ENCODE peak calls at places on chromosomes 6 and 20, in nine cellular contexts. One of them, this sample, is unnamed.

GRCh38 chr20:18790787-18791186 is 22.8 kb upstream of the SCP2D1 start:
- DNase-seq in T-helper 1 cell: no peak
- DNase-seq in pons: peak; percentile 8
- DNase-seq in GM04504: no peak
- DNase-seq in stimulated activated CD8-positive, alpha-beta memory T cell treated with anti-CD3 and anti-CD28 coated beads, Interleukin-7, amount 100 ng/mL, for 24 hours: no peak
- DNase-seq in substantia nigra: no peak
- DNase-seq in occipital lobe: no peak
- DNase-seq in HFFc6: no peak
- DNase-seq in adrenal gland: no peak
- DNase-seq in this sample: no peak

GRCh38 chr6:44333942-44334341 is 8.5 kb upstream of the SPATS1 start:
- DNase-seq in T-helper 1 cell: no peak
- DNase-seq in pons: no peak
- DNase-seq in GM04504: no peak
- DNase-seq in stimulated activated CD8-positive, alpha-beta memory T cell treated with anti-CD3 and anti-CD28 coated beads, Interleukin-7, amount 100 ng/mL, for 24 hours: no peak
- DNase-seq in substantia nigra: no peak
- DNase-seq in occipital lobe: no peak
- DNase-seq in HFFc6: no peak
- DNase-seq in adrenal gland: no peak
- DNase-seq in this sample: no peak

GRCh38 chr6:167546611-167547327 is 221.9 kb downstream of the TTLL2 start:
- DNase-seq in T-helper 1 cell: no peak
- DNase-seq in pons: no peak
- DNase-seq in GM04504: no peak
- DNase-seq in stimulated activated CD8-positive, alpha-beta memory T cell treated with anti-CD3 and anti-CD28 coated beads, Interleukin-7, amount 100 ng/mL, for 24 hours: no peak
- DNase-seq in substantia nigra: no peak
- DNase-seq in occipital lobe: no peak
- DNase-seq in HFFc6: no peak
- DNase-seq in adrenal gland: no peak
- DNase-seq in this sample: no peak

GRCh38 chr6:47292944-47293343 is 16.8 kb downstream of the TNFRSF21 start:
- DNase-seq in T-helper 1 cell: no peak
- DNase-seq in pons: no peak
- DNase-seq in GM04504: no peak
- DNase-seq in stimulated activated CD8-positive, alpha-beta memory T cell treated with anti-CD3 and anti-CD28 coated beads, Interleukin-7, amount 100 ng/mL, for 24 hours: no peak
- DNase-seq in substantia nigra: no peak
- DNase-seq in occipital lobe: no peak
- DNase-seq in HFFc6: no peak
- DNase-seq in adrenal gland: no peak
- DNase-seq in this sample: no peak

GRCh38 chr6:88544986-88545612 is 379.0 kb upstream of the CNR1 start:
- DNase-seq in T-helper 1 cell: no peak
- DNase-seq in pons: no peak
- DNase-seq in GM04504: no peak
- DNase-seq in stimulated activated CD8-positive, alpha-beta memory T cell treated with anti-CD3 and anti-CD28 coated beads, Interleukin-7, amount 100 ng/mL, for 24 hours: no peak
- DNase-seq in substantia nigra: no peak
- DNase-seq in occipital lobe: no peak
- DNase-seq in HFFc6: no peak
- DNase-seq in adrenal gland: no peak
- DNase-seq in this sample: no peak

GRCh38 chr6:73579851-73580246 is 59.0 kb upstream of the EEF1A1 start:
- DNase-seq in T-helper 1 cell: no peak
- DNase-seq in pons: peak; percentile 69
- DNase-seq in GM04504: peak; percentile 89
- DNase-seq in stimulated activated CD8-positive, alpha-beta memory T cell treated with anti-CD3 and anti-CD28 coated beads, Interleukin-7, amount 100 ng/mL, for 24 hours: no peak
- DNase-seq in substantia nigra: no peak
- DNase-seq in occipital lobe: no peak
- DNase-seq in HFFc6: peak; percentile 85
- DNase-seq in adrenal gland: peak; percentile 59
- DNase-seq in this sample: no peak

GRCh38 chr20:4507288-4507719 is 214.4 kb upstream of the PRND start:
- DNase-seq in T-helper 1 cell: no peak
- DNase-seq in pons: no peak
- DNase-seq in GM04504: peak; percentile 90
- DNase-seq in stimulated activated CD8-positive, alpha-beta memory T cell treated with anti-CD3 and anti-CD28 coated beads, Interleukin-7, amount 100 ng/mL, for 24 hours: no peak
- DNase-seq in substantia nigra: no peak
- DNase-seq in occipital lobe: no peak
- DNase-seq in HFFc6: peak; percentile 97
- DNase-seq in adrenal gland: no peak
- DNase-seq in this sample: no peak

GRCh38 chr6:132933085-132933484 is 118.7 kb downstream of the RPS12 start:
- DNase-seq in T-helper 1 cell: no peak
- DNase-seq in pons: peak; percentile 24
- DNase-seq in GM04504: no peak
- DNase-seq in stimulated activated CD8-positive, alpha-beta memory T cell treated with anti-CD3 and anti-CD28 coated beads, Interleukin-7, amount 100 ng/mL, for 24 hours: no peak
- DNase-seq in substantia nigra: peak; percentile 3
- DNase-seq in occipital lobe: no peak
- DNase-seq in HFFc6: no peak
- DNase-seq in adrenal gland: no peak
- DNase-seq in this sample: no peak

GRCh38 chr20:37574199-37574890 is 46.7 kb upstream of the BLCAP start:
- DNase-seq in T-helper 1 cell: no peak
- DNase-seq in pons: no peak
- DNase-seq in GM04504: no peak
- DNase-seq in stimulated activated CD8-positive, alpha-beta memory T cell treated with anti-CD3 and anti-CD28 coated beads, Interleukin-7, amount 100 ng/mL, for 24 hours: no peak
- DNase-seq in substantia nigra: no peak
- DNase-seq in occipital lobe: no peak
- DNase-seq in HFFc6: peak; percentile 9
- DNase-seq in adrenal gland: no peak
- DNase-seq in this sample: no peak

GRCh38 chr6:15892369-15892768 is 229.5 kb upstream of the DTNBP1 start:
- DNase-seq in T-helper 1 cell: no peak
- DNase-seq in pons: no peak
- DNase-seq in GM04504: no peak
- DNase-seq in stimulated activated CD8-positive, alpha-beta memory T cell treated with anti-CD3 and anti-CD28 coated beads, Interleukin-7, amount 100 ng/mL, for 24 hours: no peak
- DNase-seq in substantia nigra: no peak
- DNase-seq in occipital lobe: no peak
- DNase-seq in HFFc6: no peak
- DNase-seq in adrenal gland: no peak
- DNase-seq in this sample: no peak

GRCh38 chr6:20540683-20541082 is 6.4 kb downstream of the CDKAL1 start:
- DNase-seq in T-helper 1 cell: no peak
- DNase-seq in pons: no peak
- DNase-seq in GM04504: no peak
- DNase-seq in stimulated activated CD8-positive, alpha-beta memory T cell treated with anti-CD3 and anti-CD28 coated beads, Interleukin-7, amount 100 ng/mL, for 24 hours: no peak
- DNase-seq in substantia nigra: no peak
- DNase-seq in occipital lobe: no peak
- DNase-seq in HFFc6: no peak
- DNase-seq in adrenal gland: peak; percentile 27
- DNase-seq in this sample: no peak

GRCh38 chr6:20092071-20092566 is 120.2 kb downstream of the MBOAT1 start:
- DNase-seq in T-helper 1 cell: peak; percentile 26
- DNase-seq in pons: peak; percentile 83
- DNase-seq in GM04504: peak; percentile 15
- DNase-seq in stimulated activated CD8-positive, alpha-beta memory T cell treated with anti-CD3 and anti-CD28 coated beads, Interleukin-7, amount 100 ng/mL, for 24 hours: no peak
- DNase-seq in substantia nigra: no peak
- DNase-seq in occipital lobe: no peak
- DNase-seq in HFFc6: peak; percentile 41
- DNase-seq in adrenal gland: no peak
- DNase-seq in this sample: peak; percentile 70

GRCh38 chr6:28142446-28142845 is 763 bp downstream of the ZKSCAN8 start:
- DNase-seq in T-helper 1 cell: no peak
- DNase-seq in pons: no peak
- DNase-seq in GM04504: no peak
- DNase-seq in stimulated activated CD8-positive, alpha-beta memory T cell treated with anti-CD3 and anti-CD28 coated beads, Interleukin-7, amount 100 ng/mL, for 24 hours: no peak
- DNase-seq in substantia nigra: no peak
- DNase-seq in occipital lobe: no peak
- DNase-seq in HFFc6: no peak
- DNase-seq in adrenal gland: no peak
- DNase-seq in this sample: no peak

GRCh38 chr6:6891949-6892461 is 215.8 kb upstream of the RREB1 start:
- DNase-seq in T-helper 1 cell: no peak
- DNase-seq in pons: no peak
- DNase-seq in GM04504: no peak
- DNase-seq in stimulated activated CD8-positive, alpha-beta memory T cell treated with anti-CD3 and anti-CD28 coated beads, Interleukin-7, amount 100 ng/mL, for 24 hours: no peak
- DNase-seq in substantia nigra: no peak
- DNase-seq in occipital lobe: no peak
- DNase-seq in HFFc6: no peak
- DNase-seq in adrenal gland: no peak
- DNase-seq in this sample: no peak

GRCh38 chr6:90216081-90216977 is 80.3 kb downstream of the BACH2 start:
- DNase-seq in T-helper 1 cell: no peak
- DNase-seq in pons: peak; percentile 50
- DNase-seq in GM04504: no peak
- DNase-seq in stimulated activated CD8-positive, alpha-beta memory T cell treated with anti-CD3 and anti-CD28 coated beads, Interleukin-7, amount 100 ng/mL, for 24 hours: no peak
- DNase-seq in substantia nigra: no peak
- DNase-seq in occipital lobe: no peak
- DNase-seq in HFFc6: no peak
- DNase-seq in adrenal gland: no peak
- DNase-seq in this sample: no peak

GRCh38 chr6:144390886-144391285 is 105.8 kb downstream of the UTRN start:
- DNase-seq in T-helper 1 cell: no peak
- DNase-seq in pons: no peak
- DNase-seq in GM04504: no peak
- DNase-seq in stimulated activated CD8-positive, alpha-beta memory T cell treated with anti-CD3 and anti-CD28 coated beads, Interleukin-7, amount 100 ng/mL, for 24 hours: no peak
- DNase-seq in substantia nigra: no peak
- DNase-seq in occipital lobe: no peak
- DNase-seq in HFFc6: no peak
- DNase-seq in adrenal gland: no peak
- DNase-seq in this sample: no peak

GRCh38 chr6:88629838-88630462 is 333.5 kb downstream of the RNGTT start:
- DNase-seq in T-helper 1 cell: no peak
- DNase-seq in pons: no peak
- DNase-seq in GM04504: no peak
- DNase-seq in stimulated activated CD8-positive, alpha-beta memory T cell treated with anti-CD3 and anti-CD28 coated beads, Interleukin-7, amount 100 ng/mL, for 24 hours: no peak
- DNase-seq in substantia nigra: no peak
- DNase-seq in occipital lobe: peak; percentile 3
- DNase-seq in HFFc6: no peak
- DNase-seq in adrenal gland: no peak
- DNase-seq in this sample: peak; percentile 66

GRCh38 chr6:32212076-32212760 is 11.6 kb downstream of the NOTCH4 start:
- DNase-seq in T-helper 1 cell: no peak
- DNase-seq in pons: no peak
- DNase-seq in GM04504: no peak
- DNase-seq in stimulated activated CD8-positive, alpha-beta memory T cell treated with anti-CD3 and anti-CD28 coated beads, Interleukin-7, amount 100 ng/mL, for 24 hours: no peak
- DNase-seq in substantia nigra: no peak
- DNase-seq in occipital lobe: no peak
- DNase-seq in HFFc6: no peak
- DNase-seq in adrenal gland: no peak
- DNase-seq in this sample: no peak

GRCh38 chr6:170346649-170347048 is 40.1 kb downstream of the FAM120B start:
- DNase-seq in T-helper 1 cell: peak; percentile 65
- DNase-seq in pons: no peak
- DNase-seq in GM04504: no peak
- DNase-seq in stimulated activated CD8-positive, alpha-beta memory T cell treated with anti-CD3 and anti-CD28 coated beads, Interleukin-7, amount 100 ng/mL, for 24 hours: no peak
- DNase-seq in substantia nigra: no peak
- DNase-seq in occipital lobe: no peak
- DNase-seq in HFFc6: no peak
- DNase-seq in adrenal gland: no peak
- DNase-seq in this sample: no peak

GRCh38 chr20:37979021-37979985 is 54.0 kb downstream of the TTI1 start:
- DNase-seq in T-helper 1 cell: no peak
- DNase-seq in pons: no peak
- DNase-seq in GM04504: no peak
- DNase-seq in stimulated activated CD8-positive, alpha-beta memory T cell treated with anti-CD3 and anti-CD28 coated beads, Interleukin-7, amount 100 ng/mL, for 24 hours: no peak
- DNase-seq in substantia nigra: no peak
- DNase-seq in occipital lobe: no peak
- DNase-seq in HFFc6: no peak
- DNase-seq in adrenal gland: no peak
- DNase-seq in this sample: no peak

GRCh38 chr20:63835031-63835858 is 4.2 kb upstream of the ZBTB46 start:
- DNase-seq in T-helper 1 cell: no peak
- DNase-seq in pons: peak; percentile 57
- DNase-seq in GM04504: peak; percentile 94
- DNase-seq in stimulated activated CD8-positive, alpha-beta memory T cell treated with anti-CD3 and anti-CD28 coated beads, Interleukin-7, amount 100 ng/mL, for 24 hours: no peak
- DNase-seq in substantia nigra: no peak
- DNase-seq in occipital lobe: peak; percentile 51
- DNase-seq in HFFc6: peak; percentile 97
- DNase-seq in adrenal gland: peak; percentile 90
- DNase-seq in this sample: peak; percentile 79

GRCh38 chr6:12009904-12010634 is 2.0 kb upstream of the HIVEP1 start:
- DNase-seq in T-helper 1 cell: no peak
- DNase-seq in pons: peak; percentile 36
- DNase-seq in GM04504: no peak
- DNase-seq in stimulated activated CD8-positive, alpha-beta memory T cell treated with anti-CD3 and anti-CD28 coated beads, Interleukin-7, amount 100 ng/mL, for 24 hours: no peak
- DNase-seq in substantia nigra: no peak
- DNase-seq in occipital lobe: no peak
- DNase-seq in HFFc6: no peak
- DNase-seq in adrenal gland: no peak
- DNase-seq in this sample: peak; percentile 61

GRCh38 chr6:41939091-41939847 is 2.3 kb downstream of the CCND3 start:
- DNase-seq in T-helper 1 cell: peak; percentile 51
- DNase-seq in pons: no peak
- DNase-seq in GM04504: no peak
- DNase-seq in stimulated activated CD8-positive, alpha-beta memory T cell treated with anti-CD3 and anti-CD28 coated beads, Interleukin-7, amount 100 ng/mL, for 24 hours: no peak
- DNase-seq in substantia nigra: peak; percentile 5
- DNase-seq in occipital lobe: peak; percentile 15
- DNase-seq in HFFc6: peak; percentile 35
- DNase-seq in adrenal gland: peak; percentile 34
- DNase-seq in this sample: no peak

GRCh38 chr6:132147530-132148011 is 196.4 kb upstream of the CCN2 start:
- DNase-seq in T-helper 1 cell: no peak
- DNase-seq in pons: no peak
- DNase-seq in GM04504: peak; percentile 100
- DNase-seq in stimulated activated CD8-positive, alpha-beta memory T cell treated with anti-CD3 and anti-CD28 coated beads, Interleukin-7, amount 100 ng/mL, for 24 hours: no peak
- DNase-seq in substantia nigra: no peak
- DNase-seq in occipital lobe: no peak
- DNase-seq in HFFc6: peak; percentile 97
- DNase-seq in adrenal gland: no peak
- DNase-seq in this sample: no peak

GRCh38 chr20:15699431-15700146 is 873.7 kb downstream of the KIF16B start:
- DNase-seq in T-helper 1 cell: no peak
- DNase-seq in pons: no peak
- DNase-seq in GM04504: no peak
- DNase-seq in stimulated activated CD8-positive, alpha-beta memory T cell treated with anti-CD3 and anti-CD28 coated beads, Interleukin-7, amount 100 ng/mL, for 24 hours: no peak
- DNase-seq in substantia nigra: no peak
- DNase-seq in occipital lobe: no peak
- DNase-seq in HFFc6: no peak
- DNase-seq in adrenal gland: peak; percentile 26
- DNase-seq in this sample: no peak

GRCh38 chr6:29724937-29725869 is 2.0 kb downstream of the HLA-F start:
- DNase-seq in T-helper 1 cell: no peak
- DNase-seq in pons: no peak
- DNase-seq in GM04504: no peak
- DNase-seq in stimulated activated CD8-positive, alpha-beta memory T cell treated with anti-CD3 and anti-CD28 coated beads, Interleukin-7, amount 100 ng/mL, for 24 hours: no peak
- DNase-seq in substantia nigra: no peak
- DNase-seq in occipital lobe: no peak
- DNase-seq in HFFc6: no peak
- DNase-seq in adrenal gland: no peak
- DNase-seq in this sample: no peak

GRCh38 chr6:30885481-30885998 is 1.2 kb downstream of the DDR1 start:
- DNase-seq in T-helper 1 cell: no peak
- DNase-seq in pons: peak; percentile 68
- DNase-seq in GM04504: no peak
- DNase-seq in stimulated activated CD8-positive, alpha-beta memory T cell treated with anti-CD3 and anti-CD28 coated beads, Interleukin-7, amount 100 ng/mL, for 24 hours: no peak
- DNase-seq in substantia nigra: no peak
- DNase-seq in occipital lobe: peak; percentile 56
- DNase-seq in HFFc6: peak; percentile 24
- DNase-seq in adrenal gland: no peak
- DNase-seq in this sample: no peak

GRCh38 chr20:53839423-53840176 is 230.8 kb downstream of the BCAS1 start:
- DNase-seq in T-helper 1 cell: peak; percentile 90
- DNase-seq in pons: no peak
- DNase-seq in GM04504: no peak
- DNase-seq in stimulated activated CD8-positive, alpha-beta memory T cell treated with anti-CD3 and anti-CD28 coated beads, Interleukin-7, amount 100 ng/mL, for 24 hours: peak; percentile 16
- DNase-seq in substantia nigra: no peak
- DNase-seq in occipital lobe: no peak
- DNase-seq in HFFc6: no peak
- DNase-seq in adrenal gland: no peak
- DNase-seq in this sample: no peak

GRCh38 chr6:31462964-31463940 is 34.7 kb upstream of the MICB start:
- DNase-seq in T-helper 1 cell: peak; percentile 91
- DNase-seq in pons: peak; percentile 88
- DNase-seq in GM04504: no peak
- DNase-seq in stimulated activated CD8-positive, alpha-beta memory T cell treated with anti-CD3 and anti-CD28 coated beads, Interleukin-7, amount 100 ng/mL, for 24 hours: peak; percentile 70
- DNase-seq in substantia nigra: peak; percentile 71
- DNase-seq in occipital lobe: peak; percentile 77
- DNase-seq in HFFc6: peak; percentile 26
- DNase-seq in adrenal gland: peak; percentile 90
- DNase-seq in this sample: peak; percentile 88

GRCh38 chr20:50913976-50914375 is 17.3 kb downstream of the ADNP start:
- DNase-seq in T-helper 1 cell: peak; percentile 58
- DNase-seq in pons: no peak
- DNase-seq in GM04504: peak; percentile 48
- DNase-seq in stimulated activated CD8-positive, alpha-beta memory T cell treated with anti-CD3 and anti-CD28 coated beads, Interleukin-7, amount 100 ng/mL, for 24 hours: no peak
- DNase-seq in substantia nigra: no peak
- DNase-seq in occipital lobe: no peak
- DNase-seq in HFFc6: peak; percentile 70
- DNase-seq in adrenal gland: no peak
- DNase-seq in this sample: peak; percentile 32

GRCh38 chr6:136405410-136406029 is 115.9 kb upstream of the BCLAF1 start:
- DNase-seq in T-helper 1 cell: no peak
- DNase-seq in pons: no peak
- DNase-seq in GM04504: no peak
- DNase-seq in stimulated activated CD8-positive, alpha-beta memory T cell treated with anti-CD3 and anti-CD28 coated beads, Interleukin-7, amount 100 ng/mL, for 24 hours: no peak
- DNase-seq in substantia nigra: no peak
- DNase-seq in occipital lobe: no peak
- DNase-seq in HFFc6: no peak
- DNase-seq in adrenal gland: no peak
- DNase-seq in this sample: no peak